ENCODE peak calls at places on chromosomes 11 and 22, in six cellular contexts. One of them, this sample, is unnamed.

GRCh38 chr22:40057652-40058051 is 62.9 kb downstream of the FAM83F start:
- DNase-seq in CD4-positive, alpha-beta T cell: no peak
- DNase-seq in substantia nigra: no peak
- DNase-seq in mesenchymal stem cell: no peak
- DNase-seq in RWPE1: no peak
- DNase-seq in A549: no peak
- DNase-seq in this sample: no peak

GRCh38 chr11:7004482-7004881 is 15.7 kb downstream of the ZNF214 start:
- DNase-seq in A549: no peak
- DNase-seq in mesenchymal stem cell: peak
- DNase-seq in CD4-positive, alpha-beta T cell: no peak
- DNase-seq in RWPE1: peak
- DNase-seq in substantia nigra: no peak
- DNase-seq in this sample: peak

GRCh38 chr11:119942583-119943338 is 195.2 kb downstream of the TRIM29 start:
- DNase-seq in CD4-positive, alpha-beta T cell: no peak
- DNase-seq in A549: no peak
- DNase-seq in RWPE1: no peak
- DNase-seq in mesenchymal stem cell: peak
- DNase-seq in substantia nigra: no peak
- DNase-seq in this sample: no peak

GRCh38 chr11:35539256-35539655 is 13.8 kb upstream of the PAMR1 start:
- DNase-seq in RWPE1: no peak
- DNase-seq in A549: no peak
- DNase-seq in mesenchymal stem cell: no peak
- DNase-seq in substantia nigra: no peak
- DNase-seq in CD4-positive, alpha-beta T cell: no peak
- DNase-seq in this sample: no peak

GRCh38 chr11:119108151-119108856 is 1.2 kb downstream of the C2CD2L start:
- DNase-seq in mesenchymal stem cell: peak
- DNase-seq in RWPE1: peak
- DNase-seq in A549: no peak
- DNase-seq in substantia nigra: peak
- DNase-seq in CD4-positive, alpha-beta T cell: peak
- DNase-seq in this sample: no peak

GRCh38 chr22:41237036-41237706 is 3.6 kb downstream of the CHADL start:
- DNase-seq in substantia nigra: no peak
- DNase-seq in RWPE1: no peak
- DNase-seq in A549: no peak
- DNase-seq in mesenchymal stem cell: no peak
- DNase-seq in CD4-positive, alpha-beta T cell: no peak
- DNase-seq in this sample: no peak

GRCh38 chr11:32087602-32088001 is 3.3 kb upstream of the RCN1 start:
- DNase-seq in A549: no peak
- DNase-seq in substantia nigra: no peak
- DNase-seq in mesenchymal stem cell: peak
- DNase-seq in CD4-positive, alpha-beta T cell: no peak
- DNase-seq in RWPE1: no peak
- DNase-seq in this sample: no peak

GRCh38 chr11:65911682-65912568 is 6.9 kb downstream of the C11orf68 start:
- DNase-seq in RWPE1: peak
- DNase-seq in mesenchymal stem cell: peak
- DNase-seq in substantia nigra: peak
- DNase-seq in CD4-positive, alpha-beta T cell: no peak
- DNase-seq in A549: peak
- DNase-seq in this sample: no peak

GRCh38 chr11:88059326-88059725 is 115.9 kb downstream of the RAB38 start:
- DNase-seq in RWPE1: no peak
- DNase-seq in substantia nigra: no peak
- DNase-seq in CD4-positive, alpha-beta T cell: no peak
- DNase-seq in A549: no peak
- DNase-seq in mesenchymal stem cell: no peak
- DNase-seq in this sample: no peak

GRCh38 chr11:8011981-8012444 is 24.9 kb downstream of the EIF3F start:
- DNase-seq in substantia nigra: no peak
- DNase-seq in A549: no peak
- DNase-seq in RWPE1: no peak
- DNase-seq in CD4-positive, alpha-beta T cell: no peak
- DNase-seq in mesenchymal stem cell: peak
- DNase-seq in this sample: peak

GRCh38 chr11:83918471-83918870 is 632.3 kb upstream of the CCDC90B start:
- DNase-seq in CD4-positive, alpha-beta T cell: no peak
- DNase-seq in substantia nigra: no peak
- DNase-seq in RWPE1: no peak
- DNase-seq in mesenchymal stem cell: no peak
- DNase-seq in A549: no peak
- DNase-seq in this sample: no peak

GRCh38 chr11:241634-242033 is 4.9 kb downstream of the PSMD13 start:
- DNase-seq in mesenchymal stem cell: no peak
- DNase-seq in RWPE1: no peak
- DNase-seq in A549: no peak
- DNase-seq in substantia nigra: no peak
- DNase-seq in CD4-positive, alpha-beta T cell: no peak
- DNase-seq in this sample: no peak

GRCh38 chr11:2380807-2381350 is 3.8 kb downstream of the CD81 start:
- DNase-seq in A549: no peak
- DNase-seq in RWPE1: no peak
- DNase-seq in substantia nigra: peak
- DNase-seq in mesenchymal stem cell: peak
- DNase-seq in CD4-positive, alpha-beta T cell: no peak
- DNase-seq in this sample: no peak

GRCh38 chr11:66022401-66023185 is 3.7 kb downstream of the CATSPER1 start:
- DNase-seq in mesenchymal stem cell: peak
- DNase-seq in A549: peak
- DNase-seq in RWPE1: peak
- DNase-seq in substantia nigra: peak
- DNase-seq in CD4-positive, alpha-beta T cell: peak
- DNase-seq in this sample: no peak

GRCh38 chr11:114291847-114292680 is 4.1 kb upstream of the NNMT start:
- DNase-seq in mesenchymal stem cell: peak
- DNase-seq in CD4-positive, alpha-beta T cell: no peak
- DNase-seq in RWPE1: peak
- DNase-seq in substantia nigra: no peak
- DNase-seq in A549: no peak
- DNase-seq in this sample: no peak

GRCh38 chr11:114110948-114111347 is 51.4 kb downstream of the ZBTB16 start:
- DNase-seq in A549: no peak
- DNase-seq in mesenchymal stem cell: peak
- DNase-seq in substantia nigra: no peak
- DNase-seq in CD4-positive, alpha-beta T cell: no peak
- DNase-seq in RWPE1: no peak
- DNase-seq in this sample: no peak

GRCh38 chr11:10581481-10582019 is 13.1 kb upstream of the LYVE1 start:
- DNase-seq in CD4-positive, alpha-beta T cell: no peak
- DNase-seq in mesenchymal stem cell: peak
- DNase-seq in A549: no peak
- DNase-seq in RWPE1: peak
- DNase-seq in substantia nigra: no peak
- DNase-seq in this sample: no peak

GRCh38 chr11:2300290-2300935 is 1.3 kb downstream of the C11orf21 start:
- DNase-seq in mesenchymal stem cell: no peak
- DNase-seq in A549: no peak
- DNase-seq in RWPE1: no peak
- DNase-seq in CD4-positive, alpha-beta T cell: no peak
- DNase-seq in substantia nigra: no peak
- DNase-seq in this sample: no peak

GRCh38 chr11:113023986-113024385 is 62.8 kb downstream of the NCAM1 start:
- DNase-seq in substantia nigra: no peak
- DNase-seq in CD4-positive, alpha-beta T cell: no peak
- DNase-seq in RWPE1: no peak
- DNase-seq in mesenchymal stem cell: no peak
- DNase-seq in A549: no peak
- DNase-seq in this sample: no peak

GRCh38 chr11:7591992-7592391 is 78.2 kb downstream of the PPFIBP2 start:
- DNase-seq in A549: no peak
- DNase-seq in mesenchymal stem cell: no peak
- DNase-seq in RWPE1: no peak
- DNase-seq in CD4-positive, alpha-beta T cell: no peak
- DNase-seq in substantia nigra: no peak
- DNase-seq in this sample: no peak

GRCh38 chr11:46275964-46276641 is 1.4 kb upstream of the CREB3L1 start:
- DNase-seq in A549: no peak
- DNase-seq in mesenchymal stem cell: no peak
- DNase-seq in substantia nigra: no peak
- DNase-seq in RWPE1: no peak
- DNase-seq in CD4-positive, alpha-beta T cell: no peak
- DNase-seq in this sample: no peak

GRCh38 chr11:16126361-16126760 is 230.0 kb downstream of the SOX6 start:
- DNase-seq in CD4-positive, alpha-beta T cell: no peak
- DNase-seq in RWPE1: no peak
- DNase-seq in mesenchymal stem cell: no peak
- DNase-seq in A549: no peak
- DNase-seq in substantia nigra: no peak
- DNase-seq in this sample: no peak

GRCh38 chr11:34348919-34349318 is 8.9 kb downstream of the ABTB2 start:
- DNase-seq in RWPE1: no peak
- DNase-seq in substantia nigra: no peak
- DNase-seq in mesenchymal stem cell: peak
- DNase-seq in CD4-positive, alpha-beta T cell: no peak
- DNase-seq in A549: no peak
- DNase-seq in this sample: no peak

GRCh38 chr11:121645596-121645995 is 192.8 kb upstream of the SORL1-AS1 start:
- DNase-seq in A549: no peak
- DNase-seq in CD4-positive, alpha-beta T cell: no peak
- DNase-seq in substantia nigra: no peak
- DNase-seq in mesenchymal stem cell: no peak
- DNase-seq in RWPE1: no peak
- DNase-seq in this sample: no peak

GRCh38 chr11:112625816-112626215 is 335.4 kb upstream of the NCAM1 start:
- DNase-seq in RWPE1: peak
- DNase-seq in mesenchymal stem cell: no peak
- DNase-seq in A549: no peak
- DNase-seq in CD4-positive, alpha-beta T cell: no peak
- DNase-seq in substantia nigra: no peak
- DNase-seq in this sample: peak

GRCh38 chr11:113488931-113489351 is 13.7 kb upstream of the DRD2 start:
- DNase-seq in mesenchymal stem cell: no peak
- DNase-seq in A549: no peak
- DNase-seq in RWPE1: no peak
- DNase-seq in substantia nigra: no peak
- DNase-seq in CD4-positive, alpha-beta T cell: no peak
- DNase-seq in this sample: no peak

GRCh38 chr22:21642584-21643448 is 714 bp downstream of the SDF2L1 start:
- DNase-seq in RWPE1: no peak
- DNase-seq in mesenchymal stem cell: peak
- DNase-seq in CD4-positive, alpha-beta T cell: peak
- DNase-seq in substantia nigra: peak
- DNase-seq in A549: peak
- DNase-seq in this sample: no peak

GRCh38 chr22:47386812-47387510 is 624.5 kb downstream of the TBC1D22A start:
- DNase-seq in RWPE1: no peak
- DNase-seq in substantia nigra: no peak
- DNase-seq in mesenchymal stem cell: no peak
- DNase-seq in A549: no peak
- DNase-seq in CD4-positive, alpha-beta T cell: no peak
- DNase-seq in this sample: no peak

GRCh38 chr11:1002091-1002984 is 34.2 kb downstream of the MUC6 start:
- DNase-seq in substantia nigra: no peak
- DNase-seq in CD4-positive, alpha-beta T cell: no peak
- DNase-seq in mesenchymal stem cell: no peak
- DNase-seq in RWPE1: no peak
- DNase-seq in A549: no peak
- DNase-seq in this sample: no peak

GRCh38 chr11:19777032-19777341 is 64.3 kb downstream of the NAV2 start:
- DNase-seq in CD4-positive, alpha-beta T cell: no peak
- DNase-seq in mesenchymal stem cell: no peak
- DNase-seq in RWPE1: peak
- DNase-seq in A549: peak
- DNase-seq in substantia nigra: peak
- DNase-seq in this sample: no peak
- H3K27ac ChIP-seq in CD4-positive, alpha-beta T cell: no peak
- H3K27ac ChIP-seq in mesenchymal stem cell: no peak
- H3K27ac ChIP-seq in RWPE1: no peak
- H3K27ac ChIP-seq in A549: peak
- H3K27ac ChIP-seq in substantia nigra: no peak
- H3K27ac ChIP-seq in this sample: no peak

DNA sequence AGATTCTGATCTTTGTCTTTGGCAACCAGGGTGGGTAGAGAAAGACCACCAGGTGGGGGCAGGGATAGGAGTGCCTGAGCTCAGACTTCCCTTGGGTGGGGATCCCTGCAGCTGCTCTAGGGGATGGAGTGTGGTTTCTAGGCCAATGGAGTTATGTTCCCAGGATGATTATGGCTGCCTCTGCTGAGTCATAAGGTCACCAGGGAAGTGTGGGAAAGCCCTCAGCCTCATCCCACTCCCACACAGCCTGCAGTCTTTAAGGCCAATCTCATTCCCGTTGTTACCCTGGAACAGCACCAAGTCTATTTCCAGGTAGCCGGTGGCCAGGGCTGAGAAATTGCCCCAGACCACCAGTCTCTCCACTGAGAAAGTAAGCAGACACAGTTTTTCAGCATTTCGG is 2269.3 kb upstream of the RAG2 start:
- DNase-seq in substantia nigra: no peak
- DNase-seq in A549: no peak
- DNase-seq in CD4-positive, alpha-beta T cell: no peak
- DNase-seq in mesenchymal stem cell: no peak
- DNase-seq in RWPE1: no peak
- DNase-seq in this sample: no peak
- H3K27ac ChIP-seq in substantia nigra: no peak
- H3K27ac ChIP-seq in A549: no peak
- H3K27ac ChIP-seq in CD4-positive, alpha-beta T cell: no peak
- H3K27ac ChIP-seq in mesenchymal stem cell: no peak
- H3K27ac ChIP-seq in RWPE1: no peak
- H3K27ac ChIP-seq in this sample: no peak

DNA sequence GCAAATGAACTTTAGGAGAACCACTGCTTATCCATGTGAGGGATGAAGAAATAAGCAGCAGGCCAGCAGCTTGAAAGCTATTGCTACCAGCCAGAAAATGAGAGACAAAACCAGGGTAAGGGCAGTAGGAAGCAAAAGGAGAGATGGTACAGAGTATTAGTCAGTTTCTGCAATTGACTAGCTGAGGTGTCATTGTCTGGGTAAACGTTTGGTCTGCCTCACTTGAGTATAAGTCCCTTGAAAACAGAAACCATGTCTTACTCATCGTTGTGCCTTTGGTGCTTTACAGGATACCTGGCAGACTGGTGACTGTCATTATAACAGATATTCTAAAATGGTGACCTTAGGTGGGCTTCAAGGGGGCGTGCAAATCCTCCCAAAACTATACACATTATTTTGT is 63.9 kb upstream of the USP47 start:
- DNase-seq in substantia nigra: no peak
- DNase-seq in A549: no peak
- DNase-seq in CD4-positive, alpha-beta T cell: no peak
- DNase-seq in RWPE1: no peak
- DNase-seq in mesenchymal stem cell: no peak
- DNase-seq in this sample: no peak
- H3K27ac ChIP-seq in substantia nigra: no peak
- H3K27ac ChIP-seq in A549: no peak
- H3K27ac ChIP-seq in CD4-positive, alpha-beta T cell: no peak
- H3K27ac ChIP-seq in RWPE1: no peak
- H3K27ac ChIP-seq in mesenchymal stem cell: no peak
- H3K27ac ChIP-seq in this sample: no peak

DNA sequence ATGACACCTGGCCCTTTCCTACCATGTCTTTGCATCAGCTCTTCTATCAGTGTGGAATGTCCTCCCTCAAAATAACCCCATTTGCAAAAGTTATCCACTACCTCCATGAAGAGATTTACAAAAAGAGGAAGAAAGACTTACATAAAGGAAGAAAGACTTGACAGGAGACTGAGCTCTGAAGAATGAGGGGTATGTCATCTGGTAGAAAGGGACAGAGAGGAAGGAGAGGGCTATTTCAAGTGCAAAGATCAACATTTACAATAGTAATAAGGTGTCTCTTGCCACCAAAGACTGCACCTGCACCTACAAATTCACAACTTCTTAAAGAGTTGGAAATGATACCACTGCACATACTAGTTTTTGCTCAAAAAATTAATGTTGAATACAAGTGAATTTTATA is 18.2 kb downstream of the PAK1 start:
- DNase-seq in mesenchymal stem cell: no peak
- DNase-seq in A549: no peak
- DNase-seq in RWPE1: no peak
- DNase-seq in substantia nigra: no peak
- DNase-seq in CD4-positive, alpha-beta T cell: no peak
- DNase-seq in this sample: no peak
- H3K27ac ChIP-seq in mesenchymal stem cell: no peak
- H3K27ac ChIP-seq in A549: no peak
- H3K27ac ChIP-seq in RWPE1: no peak
- H3K27ac ChIP-seq in substantia nigra: no peak
- H3K27ac ChIP-seq in CD4-positive, alpha-beta T cell: no peak
- H3K27ac ChIP-seq in this sample: no peak